ENCODE peak calls at places on chromosomes 12 and 14, in five cellular contexts. P, N, B, W and L are unnamed samples.

GRCh38 chr12:48351022-48351708 is 446 bp upstream of the ZNF641 start:
- DNase-seq in P (peak), N (peak), B (peak), W (no peak), L (no peak)

GRCh38 chr14:60095781-60096450 is 4.2 kb downstream of the PCNX4 start:
- DNase-seq in P (no peak), N (no peak), B (no peak), W (no peak), L (no peak)

GRCh38 chr14:54312166-54312801 is 84.5 kb upstream of the CDKN3 start:
- DNase-seq in P (no peak), N (peak), B (no peak), W (no peak), L (no peak)

GRCh38 chr12:92927436-92928116 is 1.5 kb downstream of the EEA1 start:
- DNase-seq in P (no peak), N (no peak), B (peak), W (no peak), L (no peak)

GRCh38 chr12:27965966-27966365 is 6.6 kb downstream of the PTHLH start:
- DNase-seq in P (no peak), N (no peak), B (peak), W (no peak), L (no peak)

GRCh38 chr12:64633940-64634337 is 23.6 kb downstream of the RASSF3 start:
- DNase-seq in P (no peak), N (no peak), B (no peak), W (no peak), L (no peak)

GRCh38 chr12:113862570-113863454 is 103.3 kb downstream of the RBM19 start:
- DNase-seq in P (no peak), N (no peak), B (no peak), W (peak), L (no peak)

GRCh38 chr12:46557539-46558373 is 185.2 kb upstream of the SLC38A2 start:
- DNase-seq in P (no peak), N (no peak), B (no peak), W (no peak), L (no peak)

GRCh38 chr14:105093426-105094192 is 28.4 kb upstream of the GPR132 start:
- DNase-seq in P (peak), N (peak), B (no peak), W (peak), L (peak)

GRCh38 chr12:69661386-69661785 is 37.7 kb downstream of the BEST3 start:
- DNase-seq in P (no peak), N (no peak), B (no peak), W (no peak), L (no peak)

GRCh38 chr12:57099766-57100165 is 10.9 kb downstream of the NAB2 start:
- DNase-seq in P (no peak), N (no peak), B (no peak), W (no peak), L (no peak)

GRCh38 chr12:124856132-124856841 is 7.4 kb downstream of the SCARB1 start:
- DNase-seq in P (no peak), N (no peak), B (no peak), W (no peak), L (no peak)

GRCh38 chr14:51430079-51430478 is 190.0 kb downstream of the TMX1 start:
- DNase-seq in P (no peak), N (no peak), B (no peak), W (no peak), L (no peak)

GRCh38 chr14:22536853-22537338 is 52.1 kb downstream of the DAD1 start:
- DNase-seq in P (peak), N (peak), B (no peak), W (peak), L (peak)

GRCh38 chr12:116474331-116474730 is 84.8 kb upstream of the MAP1LC3B2 start:
- DNase-seq in P (no peak), N (no peak), B (no peak), W (no peak), L (no peak)

GRCh38 chr14:72929316-72930080 is 3.2 kb downstream of the DCAF4 start:
- DNase-seq in P (no peak), N (no peak), B (no peak), W (no peak), L (no peak)

GRCh38 chr14:91872011-91872476 is 4.7 kb upstream of the TC2N start:
- DNase-seq in P (no peak), N (no peak), B (no peak), W (no peak), L (no peak)

GRCh38 chr12:80044694-80045046 is 54.7 kb upstream of the OTOGL start:
- DNase-seq in P (no peak), N (peak), B (no peak), W (no peak), L (no peak)

GRCh38 chr12:12804011-12804410 is 9.1 kb upstream of the DDX47 start:
- DNase-seq in P (no peak), N (no peak), B (no peak), W (no peak), L (no peak)

GRCh38 chr14:102805454-102805891 is 28.2 kb downstream of the TRAF3 start:
- DNase-seq in P (no peak), N (peak), B (no peak), W (peak), L (no peak)

GRCh38 chr14:105294142-105294597 is 6.6 kb downstream of the BRF1 start:
- DNase-seq in P (no peak), N (no peak), B (peak), W (peak), L (peak)